ENCODE peak calls at places on chromosomes 2 and 18, in five cellular contexts. One of them, this sample, is unnamed.
A peak's percentile ranks its signal among the peaks of the same experiment; 100 is the strongest.

GRCh38 chr2:188345439-188345838 is 53.8 kb downstream of the GULP1 start:
- DNase-seq in neuronal stem cell: no peak
- DNase-seq in CD8-positive, alpha-beta memory T cell: no peak
- DNase-seq in trophoblast cell: no peak
- DNase-seq in cardiac muscle cell: no peak
- DNase-seq in this sample: no peak

GRCh38 chr2:70123051-70123828 is 36.0 kb downstream of the PCBP1 start:
- DNase-seq in neuronal stem cell: peak; percentile 64
- DNase-seq in CD8-positive, alpha-beta memory T cell: no peak
- DNase-seq in trophoblast cell: peak; percentile 84
- DNase-seq in cardiac muscle cell: peak; percentile 84
- DNase-seq in this sample: no peak

GRCh38 chr2:21658269-21658668 is 534.5 kb downstream of the TDRD15 start:
- DNase-seq in neuronal stem cell: no peak
- DNase-seq in CD8-positive, alpha-beta memory T cell: no peak
- DNase-seq in trophoblast cell: no peak
- DNase-seq in cardiac muscle cell: no peak
- DNase-seq in this sample: no peak

GRCh38 chr2:151395509-151396374 is 14.0 kb upstream of the RIF1 start:
- DNase-seq in neuronal stem cell: no peak
- DNase-seq in CD8-positive, alpha-beta memory T cell: no peak
- DNase-seq in trophoblast cell: no peak
- DNase-seq in cardiac muscle cell: no peak
- DNase-seq in this sample: no peak

GRCh38 chr2:73970268-73970803 is 14.4 kb upstream of the TET3 start:
- DNase-seq in neuronal stem cell: no peak
- DNase-seq in CD8-positive, alpha-beta memory T cell: no peak
- DNase-seq in trophoblast cell: no peak
- DNase-seq in cardiac muscle cell: no peak
- DNase-seq in this sample: no peak

GRCh38 chr2:230671117-230671516 is 41.5 kb upstream of the CAB39 start:
- DNase-seq in neuronal stem cell: no peak
- DNase-seq in CD8-positive, alpha-beta memory T cell: no peak
- DNase-seq in trophoblast cell: peak; percentile 38
- DNase-seq in cardiac muscle cell: peak; percentile 23
- DNase-seq in this sample: no peak

GRCh38 chr2:71798266-71799012 is 345.1 kb downstream of the DYSF start:
- DNase-seq in neuronal stem cell: peak; percentile 56
- DNase-seq in CD8-positive, alpha-beta memory T cell: no peak
- DNase-seq in trophoblast cell: peak; percentile 79
- DNase-seq in cardiac muscle cell: peak; percentile 55
- DNase-seq in this sample: no peak

GRCh38 chr2:49988301-49988700 is 834.0 kb upstream of the FSHR start:
- DNase-seq in neuronal stem cell: no peak
- DNase-seq in CD8-positive, alpha-beta memory T cell: no peak
- DNase-seq in trophoblast cell: no peak
- DNase-seq in cardiac muscle cell: no peak
- DNase-seq in this sample: no peak

GRCh38 chr2:190214434-190215194 is 105.0 kb downstream of the HIBCH start:
- DNase-seq in neuronal stem cell: no peak
- DNase-seq in CD8-positive, alpha-beta memory T cell: no peak
- DNase-seq in trophoblast cell: no peak
- DNase-seq in cardiac muscle cell: peak; percentile 56
- DNase-seq in this sample: no peak

GRCh38 chr18:2848145-2848878 is 1.5 kb downstream of the EMILIN2 start:
- DNase-seq in neuronal stem cell: peak; percentile 12
- DNase-seq in CD8-positive, alpha-beta memory T cell: no peak
- DNase-seq in trophoblast cell: no peak
- DNase-seq in cardiac muscle cell: peak; percentile 16
- DNase-seq in this sample: no peak

GRCh38 chr18:41216604-41217003 is 738.4 kb upstream of the PIK3C3 start:
- DNase-seq in neuronal stem cell: no peak
- DNase-seq in CD8-positive, alpha-beta memory T cell: no peak
- DNase-seq in trophoblast cell: no peak
- DNase-seq in cardiac muscle cell: no peak
- DNase-seq in this sample: no peak

GRCh38 chr2:176895158-176895557 is 317.4 kb upstream of the HNRNPA3 start:
- DNase-seq in neuronal stem cell: no peak
- DNase-seq in CD8-positive, alpha-beta memory T cell: no peak
- DNase-seq in trophoblast cell: no peak
- DNase-seq in cardiac muscle cell: no peak
- DNase-seq in this sample: no peak

GRCh38 chr2:120844098-120844738 is 108.5 kb downstream of the GLI2 start:
- DNase-seq in neuronal stem cell: no peak
- DNase-seq in CD8-positive, alpha-beta memory T cell: no peak
- DNase-seq in trophoblast cell: peak; percentile 30
- DNase-seq in cardiac muscle cell: no peak
- DNase-seq in this sample: no peak

GRCh38 chr2:63699549-63699839 is 110.7 kb downstream of the MDH1 start:
- DNase-seq in neuronal stem cell: no peak
- DNase-seq in CD8-positive, alpha-beta memory T cell: no peak
- DNase-seq in trophoblast cell: no peak
- DNase-seq in cardiac muscle cell: no peak
- DNase-seq in this sample: no peak
- H3K27ac ChIP-seq in neuronal stem cell: no peak overlapping the region
- H3K27ac ChIP-seq in CD8-positive, alpha-beta memory T cell: no peak overlapping the region
- H3K27ac ChIP-seq in trophoblast cell: peak overlapping the region; percentile 45
- H3K27ac ChIP-seq in cardiac muscle cell: no peak overlapping the region
- H3K27ac ChIP-seq in this sample: no peak overlapping the region

GRCh38 chr2:28442328-28442727 is 49.7 kb downstream of the FOSL2 start:
- DNase-seq in neuronal stem cell: no peak
- DNase-seq in CD8-positive, alpha-beta memory T cell: no peak
- DNase-seq in trophoblast cell: no peak
- DNase-seq in cardiac muscle cell: no peak
- DNase-seq in this sample: no peak
- H3K27me3 ChIP-seq in neuronal stem cell: no peaks in the 10 kb centered on the region
- H3K27me3 ChIP-seq in CD8-positive, alpha-beta memory T cell: no peaks in the 10 kb centered on the region
- H3K27me3 ChIP-seq in trophoblast cell: no peaks in the 10 kb centered on the region
- H3K27me3 ChIP-seq in cardiac muscle cell: no peaks in the 10 kb centered on the region
- H3K27me3 ChIP-seq in this sample: no peaks in the 10 kb centered on the region

GRCh38 chr2:16019617-16020351 is 79.4 kb downstream of the MYCN start:
- DNase-seq in neuronal stem cell: no peak
- DNase-seq in CD8-positive, alpha-beta memory T cell: no peak
- DNase-seq in trophoblast cell: no peak
- DNase-seq in cardiac muscle cell: no peak
- DNase-seq in this sample: no peak

GRCh38 chr2:16020389-16021008 is 80.1 kb downstream of the MYCN start:
- DNase-seq in neuronal stem cell: no peak
- DNase-seq in CD8-positive, alpha-beta memory T cell: no peak
- DNase-seq in trophoblast cell: no peak
- DNase-seq in cardiac muscle cell: no peak
- DNase-seq in this sample: no peak

GRCh38 chr2:16022548-16023240 is 82.3 kb downstream of the MYCN start:
- DNase-seq in neuronal stem cell: no peak
- DNase-seq in CD8-positive, alpha-beta memory T cell: no peak
- DNase-seq in trophoblast cell: no peak
- DNase-seq in cardiac muscle cell: no peak
- DNase-seq in this sample: no peak

GRCh38 chr2:16023663-16024360 is 83.5 kb downstream of the MYCN start:
- DNase-seq in neuronal stem cell: no peak
- DNase-seq in CD8-positive, alpha-beta memory T cell: no peak
- DNase-seq in trophoblast cell: no peak
- DNase-seq in cardiac muscle cell: no peak
- DNase-seq in this sample: no peak

GRCh38 chr2:16021611-16022363 is 81.4 kb downstream of the MYCN start:
- DNase-seq in neuronal stem cell: no peak
- DNase-seq in CD8-positive, alpha-beta memory T cell: no peak
- DNase-seq in trophoblast cell: no peak
- DNase-seq in cardiac muscle cell: no peak
- DNase-seq in this sample: no peak
- H3K36me3 ChIP-seq in neuronal stem cell: no peaks in the 10 kb centered on the region
- H3K36me3 ChIP-seq in CD8-positive, alpha-beta memory T cell: no peaks in the 10 kb centered on the region
- H3K36me3 ChIP-seq in trophoblast cell: no peaks in the 10 kb centered on the region
- H3K36me3 ChIP-seq in cardiac muscle cell: no peaks in the 10 kb centered on the region
- H3K36me3 ChIP-seq in this sample: no peaks in the 10 kb centered on the region

DNA sequence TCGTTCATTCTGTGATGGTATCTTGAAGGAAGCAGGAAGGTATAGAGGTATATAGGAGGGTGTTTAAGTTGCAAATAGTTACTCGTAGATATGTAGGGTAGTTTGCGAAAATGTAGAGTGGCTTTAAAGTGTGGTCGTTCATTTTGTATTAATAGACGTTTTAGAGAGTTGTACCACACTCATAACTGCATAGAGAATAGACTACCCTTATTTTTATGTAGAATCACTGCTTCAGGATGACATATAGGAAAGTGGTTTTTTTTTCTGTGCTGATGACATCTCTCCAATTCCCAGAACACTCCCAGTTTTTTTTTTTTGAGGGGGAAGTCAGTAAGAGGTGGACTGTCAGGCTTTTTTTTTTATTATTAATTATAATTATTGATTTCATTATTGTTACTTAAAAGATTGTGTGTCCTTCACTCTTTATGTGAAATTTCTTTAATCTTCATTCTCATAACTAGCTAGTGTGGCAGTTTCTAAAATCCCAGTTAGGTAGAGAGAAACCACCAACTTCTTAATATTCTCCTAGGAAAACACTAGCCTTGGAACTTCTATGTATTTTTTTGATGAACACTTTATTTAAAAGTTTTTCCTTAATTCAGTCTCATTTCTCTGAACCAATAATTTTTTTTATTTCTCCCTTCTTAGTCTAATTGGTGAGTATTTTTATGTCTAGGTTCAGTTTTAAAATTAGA is 1.5 kb downstream of the ACTR3 start:
- DNase-seq in neuronal stem cell: no peak
- DNase-seq in CD8-positive, alpha-beta memory T cell: no peak
- DNase-seq in trophoblast cell: peak; percentile 34
- DNase-seq in cardiac muscle cell: peak; percentile 46
- DNase-seq in this sample: no peak
- H3K27ac ChIP-seq in neuronal stem cell: no peak overlapping the region
- H3K27ac ChIP-seq in CD8-positive, alpha-beta memory T cell: peak overlapping the region; percentile 89
- H3K27ac ChIP-seq in trophoblast cell: peak overlapping the region; percentile 96
- H3K27ac ChIP-seq in cardiac muscle cell: peak overlapping the region; percentile 99
- H3K27ac ChIP-seq in this sample: peak overlapping the region; percentile 93

GRCh38 chr2:161842751-161843433 is 218.7 kb downstream of the SLC4A10 start:
- DNase-seq in neuronal stem cell: no peak
- DNase-seq in CD8-positive, alpha-beta memory T cell: no peak
- DNase-seq in trophoblast cell: no peak
- DNase-seq in cardiac muscle cell: no peak
- DNase-seq in this sample: no peak

GRCh38 chr2:161844845-161845244 is 220.6 kb downstream of the SLC4A10 start:
- DNase-seq in neuronal stem cell: no peak
- DNase-seq in CD8-positive, alpha-beta memory T cell: no peak
- DNase-seq in trophoblast cell: no peak
- DNase-seq in cardiac muscle cell: no peak
- DNase-seq in this sample: no peak

GRCh38 chr2:161847910-161848309 is 223.7 kb downstream of the SLC4A10 start:
- DNase-seq in neuronal stem cell: no peak
- DNase-seq in CD8-positive, alpha-beta memory T cell: no peak
- DNase-seq in trophoblast cell: no peak
- DNase-seq in cardiac muscle cell: no peak
- DNase-seq in this sample: no peak

GRCh38 chr2:161839931-161840330 is 215.7 kb downstream of the SLC4A10 start:
- DNase-seq in neuronal stem cell: no peak
- DNase-seq in CD8-positive, alpha-beta memory T cell: no peak
- DNase-seq in trophoblast cell: no peak
- DNase-seq in cardiac muscle cell: no peak
- DNase-seq in this sample: no peak

DNA sequence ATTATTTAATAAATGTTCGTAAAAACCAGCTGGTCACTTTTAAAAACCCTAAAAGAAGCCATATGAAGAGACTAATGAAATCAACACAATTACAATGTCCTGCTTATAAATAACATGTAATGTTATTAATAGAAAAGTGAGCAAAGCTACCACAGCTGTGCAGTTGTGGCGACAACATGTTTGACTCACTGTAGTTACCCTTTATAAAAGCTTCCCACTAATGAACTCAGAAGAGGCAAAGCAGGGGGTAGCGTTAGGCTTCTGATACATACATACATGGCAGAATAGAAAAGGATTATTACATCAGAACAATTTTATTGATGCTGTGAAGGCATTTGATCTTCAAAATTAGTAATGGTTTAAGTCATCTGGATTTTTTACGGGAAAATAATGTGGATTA is 219.7 kb downstream of the SLC4A10 start:
- DNase-seq in neuronal stem cell: no peak
- DNase-seq in CD8-positive, alpha-beta memory T cell: no peak
- DNase-seq in trophoblast cell: no peak
- DNase-seq in cardiac muscle cell: no peak
- DNase-seq in this sample: no peak
- H3K27me3 ChIP-seq in neuronal stem cell: no peaks in the 10 kb centered on the region
- H3K27me3 ChIP-seq in CD8-positive, alpha-beta memory T cell: no peaks in the 10 kb centered on the region
- H3K27me3 ChIP-seq in trophoblast cell: no peaks in the 10 kb centered on the region
- H3K27me3 ChIP-seq in cardiac muscle cell: no peaks in the 10 kb centered on the region
- H3K27me3 ChIP-seq in this sample: no peaks in the 10 kb centered on the region

GRCh38 chr2:97808816-97809215 is 95.4 kb downstream of the ZAP70 start:
- DNase-seq in neuronal stem cell: no peak
- DNase-seq in CD8-positive, alpha-beta memory T cell: no peak
- DNase-seq in trophoblast cell: no peak
- DNase-seq in cardiac muscle cell: no peak
- DNase-seq in this sample: no peak

GRCh38 chr2:97806738-97807618 is 93.6 kb downstream of the ZAP70 start:
- DNase-seq in neuronal stem cell: peak; percentile 55
- DNase-seq in CD8-positive, alpha-beta memory T cell: peak; percentile 52
- DNase-seq in trophoblast cell: peak; percentile 84
- DNase-seq in cardiac muscle cell: peak; percentile 83
- DNase-seq in this sample: peak; percentile 66

GRCh38 chr2:97805776-97806175 is 92.4 kb downstream of the ZAP70 start:
- DNase-seq in neuronal stem cell: no peak
- DNase-seq in CD8-positive, alpha-beta memory T cell: no peak
- DNase-seq in trophoblast cell: peak; percentile 36
- DNase-seq in cardiac muscle cell: no peak
- DNase-seq in this sample: no peak
- H3K36me3 ChIP-seq in neuronal stem cell: peaks cover 5% of the 10 kb centered on the region
- H3K36me3 ChIP-seq in CD8-positive, alpha-beta memory T cell: peaks cover 19% of the 10 kb centered on the region
- H3K36me3 ChIP-seq in trophoblast cell: peaks cover 2% of the 10 kb centered on the region
- H3K36me3 ChIP-seq in cardiac muscle cell: peaks cover 50% of the 10 kb centered on the region
- H3K36me3 ChIP-seq in this sample: peaks cover 19% of the 10 kb centered on the region

GRCh38 chr2:54404270-54404669 is 51.9 kb upstream of the SPTBN1 start:
- DNase-seq in neuronal stem cell: no peak
- DNase-seq in CD8-positive, alpha-beta memory T cell: no peak
- DNase-seq in trophoblast cell: no peak
- DNase-seq in cardiac muscle cell: peak; percentile 90
- DNase-seq in this sample: peak; percentile 12
- H3K27ac ChIP-seq in neuronal stem cell: no peak overlapping the region
- H3K27ac ChIP-seq in CD8-positive, alpha-beta memory T cell: no peak overlapping the region
- H3K27ac ChIP-seq in trophoblast cell: no peak overlapping the region
- H3K27ac ChIP-seq in cardiac muscle cell: no peak overlapping the region
- H3K27ac ChIP-seq in this sample: no peak overlapping the region

GRCh38 chr2:26222976-26223375 is 21.5 kb downstream of the HADHA start:
- DNase-seq in neuronal stem cell: no peak
- DNase-seq in CD8-positive, alpha-beta memory T cell: no peak
- DNase-seq in trophoblast cell: no peak
- DNase-seq in cardiac muscle cell: no peak
- DNase-seq in this sample: no peak

GRCh38 chr2:26229595-26229994 is 14.8 kb downstream of the HADHA start:
- DNase-seq in neuronal stem cell: no peak
- DNase-seq in CD8-positive, alpha-beta memory T cell: no peak
- DNase-seq in trophoblast cell: no peak
- DNase-seq in cardiac muscle cell: no peak
- DNase-seq in this sample: no peak

DNA sequence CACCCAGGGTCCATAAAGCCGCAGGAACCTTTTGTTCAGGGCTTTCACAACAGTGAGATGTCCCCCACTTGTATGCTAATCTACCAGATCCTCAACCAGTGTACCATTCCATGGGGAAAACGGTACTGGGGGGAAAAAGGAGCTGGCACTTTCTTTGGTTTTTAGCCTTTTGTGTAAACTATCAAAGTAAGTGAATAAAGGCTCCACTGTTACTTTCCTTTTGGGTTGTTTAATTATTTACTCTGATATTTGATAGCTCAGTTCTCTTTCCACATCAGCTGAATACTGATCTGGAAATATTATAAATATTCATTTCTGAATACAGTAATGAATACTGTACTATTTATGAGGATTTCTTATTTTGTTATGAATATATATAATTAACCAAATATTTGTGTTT is 20.3 kb downstream of the HADHA start:
- DNase-seq in neuronal stem cell: no peak
- DNase-seq in CD8-positive, alpha-beta memory T cell: no peak
- DNase-seq in trophoblast cell: no peak
- DNase-seq in cardiac muscle cell: no peak
- DNase-seq in this sample: no peak
- H3K27me3 ChIP-seq in neuronal stem cell: no peaks in the 10 kb centered on the region
- H3K27me3 ChIP-seq in CD8-positive, alpha-beta memory T cell: no peaks in the 10 kb centered on the region
- H3K27me3 ChIP-seq in trophoblast cell: no peaks in the 10 kb centered on the region
- H3K27me3 ChIP-seq in cardiac muscle cell: no peaks in the 10 kb centered on the region
- H3K27me3 ChIP-seq in this sample: no peaks in the 10 kb centered on the region